ENCODE peak calls at places on chromosomes 12 and 14, in ten cellular contexts. U is B cell, M is A549, A is Right ventricle myocardium inferior, B is tibial nerve, Z is IMR-90, X is germinal center, S is midbrain, Y is NCI-H345, V is substantia nigra. W is an unnamed sample.

GRCh38 chr12:77002382-77002781 is 63.0 kb downstream of the E2F7 start:
- DNase-seq in U (no peak), M (no peak), A (no peak), B (no peak), Z (no peak), X (no peak), S (no peak), Y (no peak), V (no peak), W (no peak)

GRCh38 chr12:99427104-99427503 is 220.4 kb upstream of the GARIN6 start:
- DNase-seq in U (no peak), M (no peak), A (no peak), B (no peak), Z (no peak), X (no peak), S (no peak), Y (no peak), V (no peak), W (no peak)

GRCh38 chr14:76584271-76584702 is 177.0 kb upstream of the VASH1 start:
- DNase-seq in U (no peak), M (no peak), A (no peak), B (no peak), Z (no peak), X (no peak), S (no peak), Y (no peak), V (no peak), W (peak)

GRCh38 chr12:79420146-79420618 is 270.6 kb downstream of the PAWR start:
- DNase-seq in U (peak), M (peak), A (no peak), B (no peak), Z (peak), X (no peak), S (peak), Y (no peak), V (no peak), W (peak)

GRCh38 chr12:94763461-94763860 is 113.1 kb upstream of the TMCC3 start:
- DNase-seq in U (no peak), M (no peak), A (no peak), B (no peak), Z (no peak), X (no peak), S (no peak), Y (no peak), V (no peak), W (no peak)

GRCh38 chr12:120241561-120242274 is 23.8 kb downstream of the PXN start:
- DNase-seq in U (no peak), M (no peak), A (peak), B (no peak), Z (no peak), X (no peak), S (no peak), Y (no peak), V (no peak), W (no peak)

GRCh38 chr12:127078577-127079350 is 1188.2 kb upstream of the TMEM132C start:
- DNase-seq in U (no peak), M (no peak), A (no peak), B (no peak), Z (no peak), X (no peak), S (no peak), Y (no peak), V (no peak), W (no peak)

GRCh38 chr14:61563162-61563511 is 132.2 kb upstream of the HIF1A start:
- DNase-seq in U (no peak), M (no peak), A (no peak), B (no peak), Z (no peak), X (no peak), S (no peak), Y (peak), V (no peak), W (peak)

GRCh38 chr12:11622774-11623375 is 26.6 kb upstream of the ETV6 start:
- DNase-seq in U (no peak), M (no peak), A (no peak), B (no peak), Z (no peak), X (no peak), S (no peak), Y (no peak), V (no peak), W (no peak)

GRCh38 chr12:6684609-6685008 is 4.6 kb downstream of the ZNF384 start:
- DNase-seq in U (peak), M (peak), A (no peak), B (peak), Z (peak), X (peak), S (peak), Y (peak), V (no peak), W (peak)

GRCh38 chr14:77979666-77980351 is 179.9 kb downstream of the ADCK1 start:
- DNase-seq in U (no peak), M (peak), A (no peak), B (no peak), Z (no peak), X (no peak), S (peak), Y (peak), V (peak), W (no peak)

GRCh38 chr12:47775100-47775911 is 2.3 kb downstream of the SLC48A1 start:
- DNase-seq in U (no peak), M (peak), A (peak), B (no peak), Z (no peak), X (no peak), S (peak), Y (no peak), V (peak), W (no peak)

GRCh38 chr14:68569546-68569908 is 223.3 kb downstream of the ZFP36L1 start:
- DNase-seq in U (no peak), M (no peak), A (no peak), B (no peak), Z (no peak), X (no peak), S (peak), Y (no peak), V (peak), W (no peak)

GRCh38 chr14:23008836-23009235 is 1.1 kb downstream of the C14orf93 start:
- DNase-seq in U (no peak), M (no peak), A (no peak), B (no peak), Z (no peak), X (no peak), S (no peak), Y (peak), V (no peak), W (peak)

GRCh38 chr14:55938249-55938791 is 179.9 kb upstream of the PELI2 start:
- DNase-seq in U (no peak), M (no peak), A (peak), B (no peak), Z (peak), X (no peak), S (peak), Y (peak), V (peak), W (no peak)

GRCh38 chr14:73245401-73246325 is 8.4 kb downstream of the PAPLN start:
- DNase-seq in U (peak), M (no peak), A (peak), B (no peak), Z (no peak), X (peak), S (no peak), Y (no peak), V (no peak), W (no peak)

GRCh38 chr14:81565441-81566290 is 32.0 kb upstream of the SEL1L start:
- DNase-seq in U (no peak), M (peak), A (no peak), B (peak), Z (no peak), X (no peak), S (peak), Y (no peak), V (peak), W (peak)

GRCh38 chr14:106491851-106492250 is 965.5 kb downstream of the TMEM121 start:
- DNase-seq in U (no peak), M (peak), A (no peak), B (no peak), Z (no peak), X (no peak), S (no peak), Y (no peak), V (no peak), W (peak)

GRCh38 chr12:6938353-6939186 is 5.0 kb upstream of the RNU7-1 start:
- DNase-seq in U (no peak), M (no peak), A (peak), B (no peak), Z (no peak), X (no peak), S (no peak), Y (no peak), V (no peak), W (no peak)

GRCh38 chr14:48008646-48009045 is 333.2 kb upstream of the MDGA2 start:
- DNase-seq in U (no peak), M (no peak), A (no peak), B (no peak), Z (no peak), X (no peak), S (no peak), Y (no peak), V (no peak), W (no peak)

GRCh38 chr12:57889541-57889989 is 43.0 kb upstream of the CTDSP2 start:
- DNase-seq in U (no peak), M (no peak), A (peak), B (peak), Z (peak), X (no peak), S (no peak), Y (no peak), V (peak), W (no peak)

W was measured in COR-L47.